ENCODE peak calls at places on chromosomes 13 and 19, in seven cellular contexts. Z, I, A, V, N, T and D are unnamed samples.

GRCh38 chr13:50993908-50994307 is 84.3 kb downstream of the RNASEH2B start:
- DNase-seq in Z (no peak), T (no peak), A (no peak), I (no peak), N (no peak), V (no peak), D (no peak)

GRCh38 chr19:40519352-40520322 is 52.8 kb downstream of the SPTBN4 start:
- DNase-seq in V (no peak), A (no peak), Z (no peak), T (no peak), I (no peak), N (peak; percentile 52), D (no peak)

GRCh38 chr19:49155005-49155826 is at the start of gene HRC:
- DNase-seq in Z (no peak), V (no peak), T (no peak), A (no peak), N (no peak), I (no peak), D (no peak)

GRCh38 chr19:51489113-51489512 is 10.8 kb downstream of the CEACAM18 start:
- DNase-seq in A (no peak), Z (no peak), T (no peak), N (no peak), V (no peak), I (peak; percentile 44), D (no peak)

GRCh38 chr19:29084266-29084665 is 128.7 kb downstream of the UQCRFS1 start:
- DNase-seq in V (no peak), T (no peak), N (peak; percentile 26), A (no peak), Z (no peak), I (peak; percentile 1), D (no peak)

GRCh38 chr13:110771194-110771593 is 57.7 kb downstream of the ING1 start:
- DNase-seq in N (no peak), V (no peak), T (no peak), A (no peak), Z (no peak), I (no peak), D (no peak)

GRCh38 chr13:102654786-102655185 is 40.1 kb downstream of the METTL21C start:
- DNase-seq in T (no peak), A (no peak), N (no peak), I (no peak), V (no peak), Z (no peak), D (no peak)

GRCh38 chr19:42468273-42468796 is 25.6 kb upstream of the CXCL17 start:
- DNase-seq in A (no peak), I (peak; percentile 78), N (peak; percentile 54), T (no peak), Z (no peak), V (peak; percentile 94), D (no peak)

GRCh38 chr13:105353654-105354053 is 1181.8 kb downstream of the EFNB2 start:
- DNase-seq in N (no peak), Z (no peak), V (no peak), T (no peak), A (no peak), I (no peak), D (no peak)

GRCh38 chr19:4969772-4970531 is 1.0 kb downstream of the KDM4B start:
- DNase-seq in Z (no peak), V (no peak), I (peak; percentile 51), A (no peak), T (no peak), N (no peak), D (no peak)

GRCh38 chr19:12779162-12779993 is 4.0 kb upstream of the HOOK2 start:
- DNase-seq in Z (no peak), I (peak; percentile 27), T (peak; percentile 77), N (no peak), V (peak; percentile 65), A (no peak), D (no peak)

GRCh38 chr19:58563034-58563573 is 4.7 kb upstream of the UBE2M start:
- DNase-seq in Z (no peak), A (no peak), N (no peak), I (no peak), V (no peak), T (peak; percentile 74), D (no peak)

GRCh38 chr13:25286308-25286968 is 850 bp downstream of the MTMR6 start:
- DNase-seq in Z (no peak), T (no peak), N (peak; percentile 21), A (no peak), V (peak; percentile 35), I (peak; percentile 56), D (no peak)

GRCh38 chr19:39568604-39569003 is 28.6 kb upstream of the EID2 start:
- DNase-seq in I (peak; percentile 56), Z (no peak), A (no peak), T (no peak), N (no peak), V (peak; percentile 75), D (no peak)

GRCh38 chr19:3725640-3726310 is 17.6 kb downstream of the TJP3 start:
- DNase-seq in N (no peak), A (no peak), Z (no peak), V (peak; percentile 48), I (no peak), T (no peak), D (no peak)

GRCh38 chr13:41311607-41312500 is 787 bp downstream of the NAA16 start:
- DNase-seq in A (peak; percentile 32), V (peak; percentile 25), T (peak; percentile 64), I (peak; percentile 35), N (peak; percentile 41), Z (no peak), D (no peak)

GRCh38 chr19:7492142-7493055 is 3.6 kb upstream of the PEX11G start:
- DNase-seq in I (no peak), T (no peak), N (no peak), Z (no peak), A (no peak), V (peak; percentile 84), D (no peak)

GRCh38 chr19:14818588-14818987 is 16.4 kb downstream of the OR7A5 start:
- DNase-seq in T (no peak), I (no peak), N (no peak), A (no peak), Z (no peak), V (no peak), D (no peak)

GRCh38 chr19:16325671-16326400 is 1.2 kb downstream of the KLF2 start:
- DNase-seq in A (no peak), T (peak; percentile 77), I (no peak), Z (no peak), V (no peak), N (no peak), D (no peak)